ENCODE peak calls at places on chromosomes 7 and 10, in six cellular contexts. K, I, F, E, L and G are unnamed samples.

GRCh38 chr10:42836771-42837468 is 54.3 kb downstream of the BMS1 start:
- DNase-seq in K (no peak), I (no peak), F (no peak), E (no peak), L (no peak), G (no peak)

GRCh38 chr10:95864906-95865813 is 42.6 kb upstream of the CC2D2B start:
- DNase-seq in K (peak), I (peak), F (peak), E (no peak), L (peak), G (peak)

GRCh38 chr7:24756545-24756988 is 697 bp downstream of the GSDME start:
- DNase-seq in K (peak), I (no peak), F (no peak), E (peak), L (no peak), G (no peak)

GRCh38 chr7:100884741-100885439 is 4.6 kb downstream of the UFSP1 start:
- DNase-seq in K (no peak), I (no peak), F (no peak), E (no peak), L (no peak), G (no peak)

GRCh38 chr7:105127179-105127578 is 113.2 kb downstream of the KMT2E start:
- DNase-seq in K (no peak), I (no peak), F (no peak), E (no peak), L (no peak), G (peak)

GRCh38 chr10:129966831-129967578 is 2.9 kb upstream of the EBF3 start:
- DNase-seq in K (peak), I (no peak), F (no peak), E (no peak), L (no peak), G (no peak)

GRCh38 chr10:24556746-24557742 is 166.6 kb downstream of the ARHGAP21 start:
- DNase-seq in K (no peak), I (no peak), F (peak), E (no peak), L (peak), G (peak)

GRCh38 chr7:28939844-28940243 is 18.3 kb downstream of the TRIL start:
- DNase-seq in K (no peak), I (no peak), F (no peak), E (no peak), L (no peak), G (no peak)

GRCh38 chr10:110568055-110568735 is 700 bp downstream of the SMC3 start:
- DNase-seq in K (peak), I (peak), F (peak), E (peak), L (peak), G (peak)

GRCh38 chr10:49370326-49371100 is 25.4 kb downstream of the DRGX start:
- DNase-seq in K (no peak), I (no peak), F (no peak), E (no peak), L (no peak), G (no peak)

GRCh38 chr7:106023369-106024322 is 60.6 kb downstream of the CDHR3 start:
- DNase-seq in K (no peak), I (no peak), F (no peak), E (no peak), L (no peak), G (no peak)

GRCh38 chr7:151896486-151896885 is 19.6 kb upstream of the PRKAG2 start:
- DNase-seq in K (no peak), I (no peak), F (no peak), E (no peak), L (no peak), G (no peak)

GRCh38 chr7:1365846-1366245 is 93.4 kb downstream of the MICALL2 start:
- DNase-seq in K (no peak), I (no peak), F (no peak), E (no peak), L (no peak), G (no peak)

GRCh38 chr10:82402901-82403300 is 527.9 kb downstream of the NRG3 start:
- DNase-seq in K (no peak), I (no peak), F (no peak), E (no peak), L (no peak), G (no peak)

GRCh38 chr10:100881552-100882250 is 31.1 kb upstream of the SLF2 start:
- DNase-seq in K (no peak), I (no peak), F (no peak), E (no peak), L (no peak), G (no peak)

GRCh38 chr10:19096674-19097073 is 48.1 kb downstream of the MALRD1 start:
- DNase-seq in K (no peak), I (no peak), F (no peak), E (no peak), L (no peak), G (no peak)

GRCh38 chr7:47394216-47394615 is 187.7 kb downstream of the TNS3 start:
- DNase-seq in K (no peak), I (no peak), F (no peak), E (no peak), L (no peak), G (no peak)

GRCh38 chr7:139773372-139773771 is 4.4 kb downstream of the HIPK2 start:
- DNase-seq in K (no peak), I (no peak), F (peak), E (no peak), L (no peak), G (peak)

GRCh38 chr10:76202777-76203176 is 771.4 kb downstream of the LRMDA start:
- DNase-seq in K (no peak), I (no peak), F (no peak), E (no peak), L (no peak), G (no peak)